ENCODE peak calls at places on chromosomes 11 and 22, in five cellular contexts. L is AG04450; P is ovary; F is CD8-positive, alpha-beta T cell; B is K562. R is an unnamed sample.

GRCh38 chr11:100930185-100930778 is 199.3 kb downstream of the PGR start:
- DNase-seq in F (no peak), L (no peak), P (no peak), B (peak), R (peak)

GRCh38 chr11:112344040-112344413 is 83.4 kb upstream of the PLET1 start:
- DNase-seq in B (no peak), F (no peak), L (no peak), P (no peak), R (no peak)

GRCh38 chr11:67309661-67310061 is 6.3 kb downstream of the SSH3 start:
- DNase-seq in F (no peak), B (no peak), L (no peak), P (no peak), R (no peak)

GRCh38 chr22:17576475-17576874 is 13.2 kb downstream of the SLC25A18 start:
- DNase-seq in F (no peak), P (no peak), L (no peak), B (peak), R (no peak)

GRCh38 chr11:79615425-79615824 is 174.6 kb upstream of the TENM4 start:
- DNase-seq in F (no peak), L (no peak), P (no peak), B (no peak), R (no peak)

GRCh38 chr22:24836282-24836681 is 30.3 kb downstream of the SGSM1 start:
- DNase-seq in P (no peak), B (no peak), F (no peak), L (no peak), R (no peak)

GRCh38 chr11:107791343-107792048 is 67.1 kb downstream of the SLC35F2 start:
- DNase-seq in L (no peak), P (no peak), B (no peak), F (no peak), R (no peak)

GRCh38 chr11:28417601-28418323 is 309.6 kb downstream of the METTL15 start:
- DNase-seq in P (no peak), F (no peak), B (no peak), L (no peak), R (no peak)

GRCh38 chr11:68480193-68480592 is 19.6 kb downstream of the PPP6R3 start:
- DNase-seq in L (no peak), B (no peak), F (no peak), P (no peak), R (no peak)

GRCh38 chr11:94652735-94653284 is 85.6 kb downstream of the PIWIL4 start:
- DNase-seq in F (no peak), L (no peak), P (no peak), B (no peak), R (no peak)

GRCh38 chr11:94706211-94706610 is 61.9 kb upstream of the AMOTL1 start:
- DNase-seq in F (no peak), L (no peak), B (no peak), P (no peak), R (no peak)

GRCh38 chr11:2527621-2528291 is 82.9 kb downstream of the KCNQ1 start:
- DNase-seq in P (peak), B (no peak), L (no peak), F (no peak), R (no peak)

GRCh38 chr11:123425367-123425766 is 4.7 kb upstream of the GRAMD1B start:
- DNase-seq in L (no peak), P (no peak), B (no peak), F (no peak), R (no peak)

GRCh38 chr11:27933992-27934829 is 173.7 kb downstream of the KIF18A start:
- DNase-seq in P (no peak), F (no peak), B (no peak), L (peak), R (no peak)

GRCh38 chr11:13009921-13010736 is 1.0 kb downstream of the RASSF10 start:
- DNase-seq in B (no peak), F (no peak), P (no peak), L (no peak), R (no peak)

GRCh38 chr11:107785401-107785800 is 73.2 kb downstream of the SLC35F2 start:
- DNase-seq in L (no peak), F (no peak), B (no peak), P (no peak), R (no peak)

GRCh38 chr22:32796865-32797573 is 4.5 kb upstream of the TIMP3 start:
- DNase-seq in P (peak), B (peak), L (peak), F (peak), R (peak)

GRCh38 chr11:111205622-111206385 is 39.7 kb upstream of the POU2AF2 start:
- DNase-seq in F (no peak), P (no peak), L (no peak), B (no peak), R (no peak)

GRCh38 chr11:120431633-120432032 is 79.9 kb upstream of the GRIK4 start:
- DNase-seq in B (peak), P (no peak), F (no peak), L (peak), R (peak)

GRCh38 chr11:75339685-75340409 is 11.6 kb downstream of the ARRB1 start:
- DNase-seq in F (no peak), L (no peak), B (no peak), P (peak), R (peak)

GRCh38 chr11:47234669-47235075 is 13.9 kb downstream of the ACP2 start:
- DNase-seq in P (peak), F (peak), B (no peak), L (no peak), R (no peak)

GRCh38 chr11:133500936-133501335 is 31.4 kb downstream of the OPCML start:
- DNase-seq in L (no peak), P (no peak), F (no peak), B (no peak), R (no peak)

GRCh38 chr11:115993613-115994012 is 489.4 kb upstream of the CADM1 start:
- DNase-seq in L (no peak), F (no peak), P (no peak), B (no peak), R (no peak)

GRCh38 chr22:38314992-38315800 is 2.0 kb downstream of the CSNK1E start:
- DNase-seq in F (peak), B (no peak), P (peak), L (no peak), R (peak)

GRCh38 chr11:65014146-65014960 is at the start of gene ARL2:
- DNase-seq in L (no peak), P (no peak), F (no peak), B (peak), R (no peak)

GRCh38 chr22:43228863-43229262 is 41.9 kb upstream of the TTLL12 start:
- DNase-seq in B (no peak), P (no peak), F (no peak), L (no peak), R (no peak)

GRCh38 chr11:111019931-111020381 is 225.6 kb upstream of the POU2AF2 start:
- DNase-seq in B (no peak), P (no peak), L (no peak), F (no peak), R (no peak)

GRCh38 chr22:23227380-23227779 is 47.1 kb downstream of the BCR start:
- DNase-seq in B (peak), F (no peak), P (no peak), L (no peak), R (no peak)

GRCh38 chr11:121520243-121521144 is 67.7 kb upstream of the SORL1-AS1 start:
- DNase-seq in B (no peak), F (no peak), L (peak), P (no peak), R (no peak)

GRCh38 chr11:104546486-104546885 is 351.8 kb downstream of the CASP12 start:
- DNase-seq in P (no peak), B (no peak), L (no peak), F (no peak), R (no peak)

GRCh38 chr11:46243796-46244109 is 33.7 kb upstream of the CREB3L1 start:
- DNase-seq in F (no peak), L (no peak), P (no peak), B (no peak), R (no peak)

GRCh38 chr11:11478021-11478420 is 125.0 kb upstream of the CSNK2A3 start:
- DNase-seq in F (no peak), B (no peak), L (no peak), P (no peak), R (no peak)

GRCh38 chr11:32385998-32386397 is 49.3 kb downstream of the WT1 start:
- DNase-seq in B (peak), L (no peak), F (no peak), P (no peak), R (no peak)

GRCh38 chr11:13143486-13144297 is 133.9 kb upstream of the BMAL1 start:
- DNase-seq in P (no peak), L (no peak), B (no peak), F (no peak), R (no peak)

GRCh38 chr22:27720860-27721259 is 80.7 kb downstream of the MN1 start:
- DNase-seq in F (no peak), L (no peak), B (no peak), P (no peak), R (no peak)

GRCh38 chr11:61273151-61274078 is 21.7 kb downstream of the VWCE start:
- DNase-seq in P (no peak), B (no peak), F (no peak), L (no peak), R (no peak)

GRCh38 chr11:75949023-75949672 is 134.1 kb downstream of the UVRAG start:
- DNase-seq in B (no peak), P (no peak), F (no peak), L (no peak), R (no peak)

GRCh38 chr11:100929377-100929776 is 200.2 kb downstream of the PGR start:
- DNase-seq in P (no peak), F (no peak), B (no peak), L (no peak), R (no peak)

GRCh38 chr11:31652528-31652927 is 143.0 kb downstream of the ELP4 start:
- DNase-seq in B (no peak), F (no peak), L (no peak), P (no peak), R (no peak)

GRCh38 chr22:44424131-44424711 is 73.8 kb downstream of the RTL6 start:
- DNase-seq in P (no peak), F (no peak), B (no peak), L (no peak), R (no peak)

GRCh38 chr11:3989891-3990290 is 104.7 kb upstream of the RRM1 start:
- DNase-seq in L (no peak), B (no peak), F (no peak), P (no peak), R (no peak)
- H3K27ac ChIP-seq in L (no peak), B (no peak), F (peak), P (no peak), R (no peak)

GRCh38 chr11:85784480-85784879 is 26.5 kb downstream of the SYTL2 start:
- DNase-seq in P (no peak), F (no peak), B (no peak), L (no peak), R (no peak)
- H3K4me3 ChIP-seq in P (no peak), F (no peak), B (no peak), L (no peak), R (no peak)

GRCh38 chr11:103202048-103202651 is 92.9 kb downstream of the DYNC2H1 start:
- DNase-seq in B (peak), L (peak), F (no peak), P (no peak), R (peak)
- TF ChIP-seq CTCF in B (no peak), L (peak), F (no peak), P (no peak), R (peak)

GRCh38 chr11:78331711-78332110 is 85.9 kb downstream of the GAB2 start:
- DNase-seq in P (no peak), L (no peak), F (no peak), B (no peak), R (no peak)
- H3K27ac ChIP-seq in P (no peak), L (no peak), F (no peak), B (no peak), R (no peak)